ENCODE peak calls at places on chromosome 13, in seven cellular contexts. One of them, this sample, is unnamed.

GRCh38 chr13:112716841-112717520 is 27.1 kb downstream of the ATP11A start:
- DNase-seq in OCI-LY7: no peak
- DNase-seq in CD4-positive, alpha-beta T cell: peak; percentile 11
- DNase-seq in gastrocnemius medialis: no peak
- DNase-seq in Peyer's patch: peak; percentile 18
- DNase-seq in left ventricle myocardium inferior: no peak
- DNase-seq in A549: no peak
- DNase-seq in this sample: no peak

GRCh38 chr13:100984349-100984748 is 309.8 kb upstream of the TMTC4 start:
- DNase-seq in OCI-LY7: no peak
- DNase-seq in CD4-positive, alpha-beta T cell: no peak
- DNase-seq in gastrocnemius medialis: no peak
- DNase-seq in Peyer's patch: no peak
- DNase-seq in left ventricle myocardium inferior: no peak
- DNase-seq in A549: no peak
- DNase-seq in this sample: no peak

GRCh38 chr13:100633461-100633860 is 41.1 kb downstream of the TMTC4 start:
- DNase-seq in OCI-LY7: no peak
- DNase-seq in CD4-positive, alpha-beta T cell: no peak
- DNase-seq in gastrocnemius medialis: no peak
- DNase-seq in Peyer's patch: no peak
- DNase-seq in left ventricle myocardium inferior: no peak
- DNase-seq in A549: peak; percentile 56
- DNase-seq in this sample: no peak

GRCh38 chr13:70623260-70623659 is 515.0 kb upstream of the KLHL1 start:
- DNase-seq in OCI-LY7: peak; percentile 9
- DNase-seq in CD4-positive, alpha-beta T cell: no peak
- DNase-seq in gastrocnemius medialis: no peak
- DNase-seq in Peyer's patch: no peak
- DNase-seq in left ventricle myocardium inferior: no peak
- DNase-seq in A549: no peak
- DNase-seq in this sample: no peak

GRCh38 chr13:93942016-93942415 is 537.5 kb downstream of the DCT start:
- DNase-seq in OCI-LY7: no peak
- DNase-seq in CD4-positive, alpha-beta T cell: no peak
- DNase-seq in gastrocnemius medialis: no peak
- DNase-seq in Peyer's patch: no peak
- DNase-seq in left ventricle myocardium inferior: no peak
- DNase-seq in A549: no peak
- DNase-seq in this sample: no peak

GRCh38 chr13:73849292-73849691 is 284.9 kb downstream of the KLF12 start:
- DNase-seq in OCI-LY7: peak; percentile 44
- DNase-seq in CD4-positive, alpha-beta T cell: no peak
- DNase-seq in gastrocnemius medialis: no peak
- DNase-seq in Peyer's patch: no peak
- DNase-seq in left ventricle myocardium inferior: no peak
- DNase-seq in A549: peak; percentile 60
- DNase-seq in this sample: no peak

GRCh38 chr13:109914111-109914510 is 127.7 kb upstream of the IRS2 start:
- DNase-seq in OCI-LY7: no peak
- DNase-seq in CD4-positive, alpha-beta T cell: no peak
- DNase-seq in gastrocnemius medialis: no peak
- DNase-seq in Peyer's patch: no peak
- DNase-seq in left ventricle myocardium inferior: no peak
- DNase-seq in A549: no peak
- DNase-seq in this sample: no peak

GRCh38 chr13:94558721-94559120 is 37.2 kb downstream of the TGDS start:
- DNase-seq in OCI-LY7: no peak
- DNase-seq in CD4-positive, alpha-beta T cell: no peak
- DNase-seq in gastrocnemius medialis: no peak
- DNase-seq in Peyer's patch: no peak
- DNase-seq in left ventricle myocardium inferior: no peak
- DNase-seq in A549: peak; percentile 6
- DNase-seq in this sample: no peak

GRCh38 chr13:100848304-100848703 is 173.7 kb upstream of the TMTC4 start:
- DNase-seq in OCI-LY7: no peak
- DNase-seq in CD4-positive, alpha-beta T cell: no peak
- DNase-seq in gastrocnemius medialis: no peak
- DNase-seq in Peyer's patch: no peak
- DNase-seq in left ventricle myocardium inferior: no peak
- DNase-seq in A549: no peak
- DNase-seq in this sample: no peak

GRCh38 chr13:52850396-52851152 is 2.1 kb upstream of the PCDH8 start:
- DNase-seq in OCI-LY7: no peak
- DNase-seq in CD4-positive, alpha-beta T cell: no peak
- DNase-seq in gastrocnemius medialis: no peak
- DNase-seq in Peyer's patch: peak; percentile 75
- DNase-seq in left ventricle myocardium inferior: peak; percentile 72
- DNase-seq in A549: peak; percentile 46
- DNase-seq in this sample: peak; percentile 73

GRCh38 chr13:105142556-105142955 is 1392.9 kb downstream of the EFNB2 start:
- DNase-seq in OCI-LY7: no peak
- DNase-seq in CD4-positive, alpha-beta T cell: no peak
- DNase-seq in gastrocnemius medialis: no peak
- DNase-seq in Peyer's patch: no peak
- DNase-seq in left ventricle myocardium inferior: no peak
- DNase-seq in A549: no peak
- DNase-seq in this sample: no peak

GRCh38 chr13:105144020-105144419 is 1391.4 kb downstream of the EFNB2 start:
- DNase-seq in OCI-LY7: no peak
- DNase-seq in CD4-positive, alpha-beta T cell: no peak
- DNase-seq in gastrocnemius medialis: no peak
- DNase-seq in Peyer's patch: no peak
- DNase-seq in left ventricle myocardium inferior: no peak
- DNase-seq in A549: peak; percentile 6
- DNase-seq in this sample: no peak

GRCh38 chr13:105135852-105136251 is 1399.6 kb downstream of the EFNB2 start:
- DNase-seq in OCI-LY7: no peak
- DNase-seq in CD4-positive, alpha-beta T cell: no peak
- DNase-seq in gastrocnemius medialis: no peak
- DNase-seq in Peyer's patch: no peak
- DNase-seq in left ventricle myocardium inferior: no peak
- DNase-seq in A549: no peak
- DNase-seq in this sample: no peak

GRCh38 chr13:105139048-105139379 is 1396.4 kb downstream of the EFNB2 start:
- DNase-seq in OCI-LY7: no peak
- DNase-seq in CD4-positive, alpha-beta T cell: no peak
- DNase-seq in gastrocnemius medialis: no peak
- DNase-seq in Peyer's patch: no peak
- DNase-seq in left ventricle myocardium inferior: no peak
- DNase-seq in A549: no peak
- DNase-seq in this sample: no peak

GRCh38 chr13:105139380-105140285 is 1395.8 kb downstream of the EFNB2 start:
- DNase-seq in OCI-LY7: peak; percentile 46
- DNase-seq in CD4-positive, alpha-beta T cell: peak; percentile 62
- DNase-seq in gastrocnemius medialis: peak; percentile 11
- DNase-seq in Peyer's patch: no peak
- DNase-seq in left ventricle myocardium inferior: peak; percentile 26
- DNase-seq in A549: peak; percentile 52
- DNase-seq in this sample: no peak
- TF ChIP-seq CTCF in OCI-LY7: peak; percentile 30
- TF ChIP-seq CTCF in CD4-positive, alpha-beta T cell: peak; percentile 42
- TF ChIP-seq CTCF in gastrocnemius medialis: no peak
- TF ChIP-seq CTCF in Peyer's patch: peak; percentile 5
- TF ChIP-seq CTCF in left ventricle myocardium inferior: peak; percentile 44
- TF ChIP-seq CTCF in A549: peak; percentile 29
- TF ChIP-seq CTCF in this sample: no peak

GRCh38 chr13:27354379-27354778 is 70.0 kb upstream of the GTF3A start:
- DNase-seq in OCI-LY7: no peak
- DNase-seq in CD4-positive, alpha-beta T cell: no peak
- DNase-seq in gastrocnemius medialis: no peak
- DNase-seq in Peyer's patch: no peak
- DNase-seq in left ventricle myocardium inferior: no peak
- DNase-seq in A549: no peak
- DNase-seq in this sample: no peak
- TF ChIP-seq CTCF in OCI-LY7: peak; percentile 28
- TF ChIP-seq CTCF in CD4-positive, alpha-beta T cell: no peak
- TF ChIP-seq CTCF in gastrocnemius medialis: no peak
- TF ChIP-seq CTCF in Peyer's patch: no peak
- TF ChIP-seq CTCF in left ventricle myocardium inferior: peak; percentile 34
- TF ChIP-seq CTCF in A549: no peak
- TF ChIP-seq CTCF in this sample: no peak

DNA sequence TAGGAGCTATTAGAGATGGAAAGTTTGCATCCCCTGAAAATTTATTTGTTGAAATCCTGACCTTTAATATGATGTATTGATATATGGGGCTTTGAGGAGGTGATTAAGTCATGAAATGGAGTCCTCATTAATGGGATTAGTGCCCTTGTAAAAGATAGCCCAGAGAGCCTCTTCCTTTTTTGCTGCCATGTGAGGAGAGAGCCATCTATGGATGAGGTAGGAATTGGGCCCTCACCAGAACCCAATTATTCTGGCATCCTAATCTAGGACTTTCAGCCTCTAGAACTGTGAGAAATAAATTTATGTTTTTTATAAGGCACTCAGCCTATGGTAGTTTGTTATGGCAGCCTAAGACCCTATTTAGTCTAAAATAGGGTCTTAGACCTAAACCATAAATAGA is 250.2 kb upstream of the SLITRK1 start:
- DNase-seq in OCI-LY7: no peak
- DNase-seq in CD4-positive, alpha-beta T cell: no peak
- DNase-seq in gastrocnemius medialis: no peak
- DNase-seq in Peyer's patch: no peak
- DNase-seq in left ventricle myocardium inferior: no peak
- DNase-seq in A549: no peak
- DNase-seq in this sample: no peak
- TF ChIP-seq CTCF in OCI-LY7: no peak
- TF ChIP-seq CTCF in CD4-positive, alpha-beta T cell: no peak
- TF ChIP-seq CTCF in gastrocnemius medialis: no peak
- TF ChIP-seq CTCF in Peyer's patch: no peak
- TF ChIP-seq CTCF in left ventricle myocardium inferior: no peak
- TF ChIP-seq CTCF in A549: no peak
- TF ChIP-seq CTCF in this sample: no peak

GRCh38 chr13:49494645-49495044 is 1.1 kb upstream of the PHF11 start:
- DNase-seq in OCI-LY7: peak; percentile 14
- DNase-seq in CD4-positive, alpha-beta T cell: no peak
- DNase-seq in gastrocnemius medialis: no peak
- DNase-seq in Peyer's patch: no peak
- DNase-seq in left ventricle myocardium inferior: no peak
- DNase-seq in A549: no peak
- DNase-seq in this sample: no peak
- TF ChIP-seq CTCF in OCI-LY7: peak; percentile 55
- TF ChIP-seq CTCF in CD4-positive, alpha-beta T cell: no peak
- TF ChIP-seq CTCF in gastrocnemius medialis: no peak
- TF ChIP-seq CTCF in Peyer's patch: no peak
- TF ChIP-seq CTCF in left ventricle myocardium inferior: no peak
- TF ChIP-seq CTCF in A549: peak; percentile 6
- TF ChIP-seq CTCF in this sample: no peak

DNA sequence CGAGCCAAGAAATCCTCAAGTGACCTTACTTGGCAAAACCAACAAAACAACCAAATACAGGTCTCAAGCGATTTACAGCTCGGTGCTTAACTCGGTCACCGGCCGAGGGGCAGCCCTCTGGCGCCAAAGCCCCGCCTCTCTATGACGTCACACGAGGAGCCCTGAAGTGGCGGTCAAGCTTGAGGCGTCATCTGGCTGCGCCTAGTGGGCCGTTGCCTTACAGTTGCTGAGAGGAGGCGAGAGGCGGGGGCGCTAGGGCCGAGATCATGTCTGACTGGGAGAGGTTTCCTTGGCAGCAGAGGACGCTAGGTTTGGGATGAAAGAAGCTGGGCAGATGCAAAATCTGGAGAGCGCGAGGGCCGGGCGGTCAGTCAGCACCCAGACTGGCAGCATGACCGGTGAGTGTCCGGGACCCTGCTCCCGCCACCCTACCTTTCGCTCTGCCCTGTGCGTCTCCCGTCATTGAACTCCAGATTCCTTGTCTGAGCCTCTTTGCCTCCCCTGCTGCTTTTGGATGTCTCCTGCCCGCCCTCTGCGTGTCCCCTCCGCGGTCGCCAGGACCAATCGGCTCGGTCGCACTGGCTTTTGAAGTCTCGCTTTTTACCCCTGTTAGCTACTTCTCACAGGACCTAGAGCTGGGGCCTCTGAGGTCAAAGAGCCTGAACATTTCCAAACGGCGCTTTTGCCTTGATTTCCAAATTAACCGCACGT is at the start of gene CDADC1:
- DNase-seq in OCI-LY7: peak; percentile 97
- DNase-seq in CD4-positive, alpha-beta T cell: peak; percentile 83
- DNase-seq in gastrocnemius medialis: peak; percentile 95
- DNase-seq in Peyer's patch: peak; percentile 97
- DNase-seq in left ventricle myocardium inferior: peak; percentile 98
- DNase-seq in A549: peak; percentile 90
- DNase-seq in this sample: peak; percentile 93
- TF ChIP-seq CTCF in OCI-LY7: peak; percentile 16
- TF ChIP-seq CTCF in CD4-positive, alpha-beta T cell: no peak
- TF ChIP-seq CTCF in gastrocnemius medialis: peak; percentile 24
- TF ChIP-seq CTCF in Peyer's patch: no peak
- TF ChIP-seq CTCF in left ventricle myocardium inferior: no peak
- TF ChIP-seq CTCF in A549: no peak
- TF ChIP-seq CTCF in this sample: no peak

GRCh38 chr13:21849323-21849722 is 178.4 kb downstream of the FGF9 start:
- DNase-seq in OCI-LY7: peak; percentile 39
- DNase-seq in CD4-positive, alpha-beta T cell: no peak
- DNase-seq in gastrocnemius medialis: no peak
- DNase-seq in Peyer's patch: no peak
- DNase-seq in left ventricle myocardium inferior: no peak
- DNase-seq in A549: peak; percentile 25
- DNase-seq in this sample: peak; percentile 14
- TF ChIP-seq CTCF in OCI-LY7: peak; percentile 71
- TF ChIP-seq CTCF in CD4-positive, alpha-beta T cell: peak; percentile 74
- TF ChIP-seq CTCF in gastrocnemius medialis: peak; percentile 14
- TF ChIP-seq CTCF in Peyer's patch: peak; percentile 56
- TF ChIP-seq CTCF in left ventricle myocardium inferior: peak; percentile 68
- TF ChIP-seq CTCF in A549: no peak
- TF ChIP-seq CTCF in this sample: peak; percentile 46

DNA sequence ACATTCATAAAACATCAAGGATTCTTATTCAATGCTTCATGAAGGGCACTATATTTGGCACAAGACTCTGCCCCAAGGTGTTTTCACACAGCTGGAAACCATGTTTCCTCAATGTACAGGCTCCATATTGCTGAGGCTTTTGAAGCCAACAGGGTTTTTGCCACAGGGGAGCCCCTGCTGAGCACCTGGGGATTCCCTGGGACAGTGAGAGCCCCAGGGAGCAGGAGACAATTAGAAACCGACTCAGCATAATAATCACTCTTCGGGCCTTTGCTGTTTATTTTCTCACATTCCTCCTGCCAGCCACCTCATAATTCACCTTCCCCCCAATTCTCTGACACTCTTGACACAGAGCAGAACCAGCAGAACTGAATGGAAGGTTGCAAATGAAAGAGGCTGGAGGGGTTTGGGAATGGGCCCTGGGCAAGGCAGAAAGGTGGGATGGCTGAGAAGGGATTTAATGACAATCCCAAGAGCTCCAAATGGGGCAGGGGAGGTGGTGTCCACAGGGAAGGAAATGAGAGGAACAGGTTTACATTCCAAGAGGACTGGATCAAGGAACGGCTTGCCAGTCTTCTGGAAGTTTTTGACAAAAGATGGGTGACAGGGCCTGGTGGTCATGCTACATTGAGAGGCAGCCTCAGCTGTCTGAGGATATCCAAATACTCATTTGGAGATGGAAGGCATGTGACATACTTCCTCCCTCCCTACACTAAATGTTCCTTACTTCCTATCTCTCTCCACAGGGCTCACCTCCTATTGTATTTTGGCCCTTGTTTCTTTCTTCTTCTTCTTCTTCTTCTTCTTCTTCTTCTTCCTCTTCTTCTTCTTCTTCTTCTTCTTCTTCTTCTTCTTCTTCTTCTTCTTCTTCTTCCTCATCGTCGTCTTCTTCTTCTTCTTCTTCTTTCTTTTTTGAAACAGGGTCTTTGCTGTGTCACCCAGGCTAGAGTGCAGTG is 72.1 kb upstream of the POMP start:
- DNase-seq in OCI-LY7: no peak
- DNase-seq in CD4-positive, alpha-beta T cell: no peak
- DNase-seq in gastrocnemius medialis: no peak
- DNase-seq in Peyer's patch: no peak
- DNase-seq in left ventricle myocardium inferior: no peak
- DNase-seq in A549: no peak
- DNase-seq in this sample: no peak
- TF ChIP-seq CTCF in OCI-LY7: no peak
- TF ChIP-seq CTCF in CD4-positive, alpha-beta T cell: no peak
- TF ChIP-seq CTCF in gastrocnemius medialis: no peak
- TF ChIP-seq CTCF in Peyer's patch: no peak
- TF ChIP-seq CTCF in left ventricle myocardium inferior: no peak
- TF ChIP-seq CTCF in A549: no peak
- TF ChIP-seq CTCF in this sample: no peak

This sample was measured in Calu3.